ENCODE peak calls at places on chromosome 18, in four cellular contexts. M, H, W and L are unnamed samples. For H3K27me3, the result is how much of the 10 kb centered on the place peaks cover.

GRCh38 chr18:2997846-2998599 is 14.9 kb downstream of the LPIN2 start:
- DNase-seq in M (no peak), H (no peak), W (no peak), L (peak)

GRCh38 chr18:31954349-31954748 is 11.4 kb upstream of the TRAPPC8 start:
- DNase-seq in M (peak), H (peak), W (no peak), L (peak)

GRCh38 chr18:34028341-34028740 is 196.4 kb downstream of the NOL4 start:
- DNase-seq in M (peak), H (no peak), W (no peak), L (peak)

GRCh38 chr18:34956663-34957062 is 84.5 kb upstream of the MAPRE2 start:
- DNase-seq in M (no peak), H (no peak), W (no peak), L (no peak)

GRCh38 chr18:8052237-8052701 is 485.2 kb downstream of the PTPRM start:
- DNase-seq in M (no peak), H (peak), W (no peak), L (no peak)

GRCh38 chr18:32271649-32272324 is 81.9 kb downstream of the MEP1B start:
- DNase-seq in M (peak), H (peak), W (peak), L (no peak)

GRCh38 chr18:6566338-6566911 is 151.7 kb upstream of the L3MBTL4 start:
- DNase-seq in M (no peak), H (no peak), W (no peak), L (no peak)

GRCh38 chr18:12679183-12679786 is 21.4 kb upstream of the SPIRE1 start:
- DNase-seq in M (peak), H (no peak), W (peak), L (no peak)

GRCh38 chr18:45764000-45764686 is 40.2 kb downstream of the SLC14A1 start:
- DNase-seq in M (no peak), H (no peak), W (no peak), L (no peak)

GRCh38 chr18:60099709-60100108 is 199.9 kb downstream of the PMAIP1 start:
- DNase-seq in M (no peak), H (no peak), W (no peak), L (no peak)

GRCh38 chr18:13375302-13376255 is 157.0 kb downstream of the LDLRAD4 start:
- DNase-seq in M (no peak), H (no peak), W (peak), L (no peak)

GRCh38 chr18:36629836-36630235 is 199.0 kb downstream of the TPGS2 start:
- DNase-seq in M (no peak), H (no peak), W (no peak), L (no peak)

DNA sequence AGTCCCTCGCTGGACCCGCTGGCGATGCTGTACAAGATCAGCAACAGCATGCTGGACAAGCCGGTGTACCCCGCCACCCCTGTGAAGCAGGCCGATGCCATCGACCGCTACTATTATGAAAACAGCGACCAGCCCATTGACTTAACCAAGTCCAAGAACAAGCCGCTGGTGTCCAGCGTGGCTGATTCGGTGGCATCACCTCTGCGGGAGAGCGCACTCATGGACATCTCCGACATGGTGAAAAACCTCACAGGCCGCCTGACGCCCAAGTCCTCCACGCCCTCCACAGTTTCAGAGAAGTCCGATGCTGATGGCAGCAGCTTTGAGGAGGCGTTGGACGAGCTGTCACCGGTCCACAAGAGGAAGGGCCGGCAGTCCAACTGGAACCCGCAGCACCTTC is 77.1 kb downstream of the TSHZ1 start:
- DNase-seq in M (no peak), H (no peak), W (no peak), L (no peak)
- TF ChIP-seq POLR2AphosphoS5 in M (no peak), H (no peak), W (no peak), L (no peak)

DNA sequence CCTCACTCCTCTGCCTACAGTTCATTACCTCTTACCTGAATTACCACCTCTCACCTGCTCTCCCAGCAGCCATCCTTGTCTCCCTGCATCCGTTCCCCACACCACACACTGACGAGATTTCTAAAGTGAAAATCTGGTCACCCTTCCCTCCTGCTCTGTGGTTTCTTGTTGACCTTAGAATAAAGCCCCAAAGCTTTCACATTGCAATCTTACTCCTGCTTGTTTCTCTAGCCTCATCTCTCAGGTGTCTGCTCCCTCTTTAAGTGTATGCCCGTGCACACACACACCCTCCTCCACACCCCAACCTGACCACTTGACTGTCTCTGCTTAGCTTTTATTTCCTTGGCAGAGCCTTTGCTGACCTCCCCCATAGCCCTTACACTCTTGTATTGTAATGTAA is 122.0 kb upstream of the SKOR2 start:
- DNase-seq in M (no peak), H (no peak), W (no peak), L (no peak)
- H3K27me3 ChIP-seq in M (under half), H (under half), W (under half), L (under half)

GRCh38 chr18:4236940-4237686 is 218.0 kb downstream of the DLGAP1 start:
- DNase-seq in M (no peak), H (no peak), W (no peak), L (no peak)
- TF ChIP-seq EP300 in M (no peak), H (no peak), W (no peak), L (no peak)

DNA sequence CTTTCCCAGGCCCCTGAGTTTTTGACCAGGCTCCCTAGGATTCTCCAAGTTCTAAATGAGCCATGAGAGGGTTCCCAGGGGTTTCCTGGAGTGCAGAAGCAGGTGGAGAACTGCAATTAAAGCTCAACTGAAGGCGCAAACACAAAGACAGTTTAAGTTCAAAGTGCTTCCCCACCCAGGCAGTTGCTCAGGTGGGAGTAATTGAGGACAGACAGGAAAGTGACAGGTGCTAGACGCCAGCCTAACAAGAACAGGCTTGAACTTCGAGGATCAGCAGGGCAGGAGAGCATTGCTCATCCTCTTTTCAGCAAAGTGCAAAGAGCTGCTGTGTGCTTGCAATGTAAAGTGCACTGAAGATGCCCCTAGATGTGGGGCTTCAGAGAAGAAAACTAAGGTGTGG is 77.2 kb upstream of the ST8SIA3 start:
- DNase-seq in M (no peak), H (no peak), W (no peak), L (no peak)
- TF ChIP-seq POLR2AphosphoS5 in M (no peak), H (no peak), W (no peak), L (no peak)

GRCh38 chr18:22170421-22171262 is 1.3 kb downstream of the GATA6 start:
- DNase-seq in M (peak), H (peak), W (no peak), L (no peak)

GRCh38 chr18:22169889-22170420 is 566 bp downstream of the GATA6 start:
- DNase-seq in M (no peak), H (peak), W (no peak), L (no peak)

GRCh38 chr18:22167471-22168151 is 1.8 kb upstream of the GATA6 start:
- DNase-seq in M (peak), H (no peak), W (no peak), L (no peak)

GRCh38 chr18:22168360-22168921 is 948 bp upstream of the GATA6 start:
- DNase-seq in M (peak), H (peak), W (peak), L (peak)

GRCh38 chr18:22169011-22169888 is at the start of gene GATA6:
- DNase-seq in M (peak), H (peak), W (peak), L (peak)
- H3K27me3 ChIP-seq in M (half or more), H (under half), W (half or more), L (half or more)